ENCODE peak calls at places on chromosome 13, in five cellular contexts. One of them, this sample, is unnamed.

GRCh38 chr13:67231481-67231940 is 1.4 kb upstream of the PCDH9 start:
- DNase-seq in thoracic aorta: no peak
- DNase-seq in astrocyte of the spinal cord: no peak
- DNase-seq in GM12864: no peak
- DNase-seq in Peyer's patch: no peak
- DNase-seq in this sample: no peak

GRCh38 chr13:40193290-40194203 is 472.9 kb downstream of the FOXO1 start:
- DNase-seq in astrocyte of the spinal cord: no peak
- DNase-seq in thoracic aorta: peak; percentile 40
- DNase-seq in GM12864: no peak
- DNase-seq in Peyer's patch: no peak
- DNase-seq in this sample: no peak

GRCh38 chr13:94251801-94252200 is 227.7 kb downstream of the DCT start:
- DNase-seq in GM12864: no peak
- DNase-seq in Peyer's patch: no peak
- DNase-seq in thoracic aorta: no peak
- DNase-seq in astrocyte of the spinal cord: peak; percentile 67
- DNase-seq in this sample: no peak

GRCh38 chr13:32175943-32176342 is 139.2 kb downstream of the ZAR1L start:
- DNase-seq in thoracic aorta: no peak
- DNase-seq in astrocyte of the spinal cord: no peak
- DNase-seq in Peyer's patch: no peak
- DNase-seq in GM12864: no peak
- DNase-seq in this sample: no peak

GRCh38 chr13:75405976-75406703 is 75.8 kb downstream of the TBC1D4 start:
- DNase-seq in Peyer's patch: no peak
- DNase-seq in GM12864: no peak
- DNase-seq in astrocyte of the spinal cord: peak; percentile 63
- DNase-seq in thoracic aorta: no peak
- DNase-seq in this sample: no peak

GRCh38 chr13:90591927-90592268 is 755.6 kb upstream of the MIR17HG start:
- DNase-seq in astrocyte of the spinal cord: no peak
- DNase-seq in GM12864: no peak
- DNase-seq in thoracic aorta: no peak
- DNase-seq in Peyer's patch: no peak
- DNase-seq in this sample: no peak

GRCh38 chr13:83449666-83450395 is 432.4 kb downstream of the SLITRK1 start:
- DNase-seq in GM12864: no peak
- DNase-seq in astrocyte of the spinal cord: peak; percentile 58
- DNase-seq in Peyer's patch: no peak
- DNase-seq in thoracic aorta: no peak
- DNase-seq in this sample: no peak

GRCh38 chr13:52405767-52406494 is at the start of gene THSD1:
- DNase-seq in thoracic aorta: no peak
- DNase-seq in Peyer's patch: no peak
- DNase-seq in astrocyte of the spinal cord: peak; percentile 28
- DNase-seq in GM12864: no peak
- DNase-seq in this sample: peak; percentile 20

GRCh38 chr13:110971486-110971885 is 56.6 kb upstream of the ANKRD10 start:
- DNase-seq in astrocyte of the spinal cord: no peak
- DNase-seq in Peyer's patch: no peak
- DNase-seq in thoracic aorta: no peak
- DNase-seq in GM12864: no peak
- DNase-seq in this sample: no peak

GRCh38 chr13:61880576-61881283 is 465.1 kb upstream of the PCDH20 start:
- DNase-seq in Peyer's patch: no peak
- DNase-seq in thoracic aorta: no peak
- DNase-seq in GM12864: no peak
- DNase-seq in astrocyte of the spinal cord: peak; percentile 16
- DNase-seq in this sample: no peak

GRCh38 chr13:51534075-51534817 is 50.0 kb upstream of the WDFY2 start:
- DNase-seq in Peyer's patch: peak; percentile 56
- DNase-seq in thoracic aorta: no peak
- DNase-seq in astrocyte of the spinal cord: no peak
- DNase-seq in GM12864: no peak
- DNase-seq in this sample: peak; percentile 9

GRCh38 chr13:34179481-34179880 is 361.5 kb downstream of the RFC3 start:
- DNase-seq in GM12864: no peak
- DNase-seq in Peyer's patch: no peak
- DNase-seq in astrocyte of the spinal cord: peak; percentile 26
- DNase-seq in thoracic aorta: no peak
- DNase-seq in this sample: no peak

GRCh38 chr13:93249259-93249917 is 22.8 kb downstream of the GPC6 start:
- DNase-seq in Peyer's patch: no peak
- DNase-seq in astrocyte of the spinal cord: peak; percentile 94
- DNase-seq in GM12864: no peak
- DNase-seq in thoracic aorta: no peak
- DNase-seq in this sample: no peak

GRCh38 chr13:112063807-112064206 is 3.1 kb upstream of the SOX1 start:
- DNase-seq in Peyer's patch: no peak
- DNase-seq in GM12864: no peak
- DNase-seq in thoracic aorta: no peak
- DNase-seq in astrocyte of the spinal cord: no peak
- DNase-seq in this sample: no peak

DNA sequence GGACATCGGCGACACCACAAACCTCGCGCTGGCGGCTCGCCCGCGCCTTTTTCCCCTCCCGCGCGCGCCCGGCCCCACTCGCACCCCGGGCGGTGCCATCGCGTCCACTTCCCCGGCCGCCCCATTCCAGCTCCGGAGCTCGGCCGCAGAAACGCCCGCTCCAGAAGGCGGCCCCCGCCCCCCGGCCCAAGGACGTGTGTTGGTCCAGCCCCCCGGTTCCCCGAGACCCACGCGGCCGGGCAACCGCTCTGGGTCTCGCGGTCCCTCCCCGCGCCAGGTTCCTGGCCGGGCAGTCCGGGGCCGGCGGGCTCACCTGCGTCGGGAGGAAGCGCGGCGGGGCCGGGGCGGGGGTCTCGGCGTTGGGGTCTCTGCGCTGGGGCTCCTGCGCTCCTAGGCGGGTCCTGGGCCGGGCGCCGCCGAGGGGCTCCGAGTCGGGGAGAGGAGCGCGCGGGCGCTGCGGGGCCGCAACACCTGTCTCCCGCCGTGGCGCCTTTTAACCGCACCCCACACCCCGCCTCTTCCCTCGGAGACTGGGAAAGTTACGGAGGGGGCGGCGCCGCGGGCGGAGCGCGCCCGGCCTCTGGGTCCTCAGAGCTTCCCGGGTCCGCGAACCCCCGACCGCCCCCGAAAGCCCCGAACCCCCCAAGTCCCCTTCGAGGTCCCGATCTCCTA is at the start of gene GJB2:
- DNase-seq in astrocyte of the spinal cord: no peak
- DNase-seq in Peyer's patch: no peak
- DNase-seq in GM12864: no peak
- DNase-seq in thoracic aorta: no peak
- DNase-seq in this sample: no peak
- H3K4me3 ChIP-seq in astrocyte of the spinal cord: peak within 1 kb of the TSS; percentile 40
- H3K4me3 ChIP-seq in Peyer's patch: peak within 1 kb of the TSS; percentile 35
- H3K4me3 ChIP-seq in GM12864: peak within 1 kb of the TSS; percentile 38
- H3K4me3 ChIP-seq in thoracic aorta: peak within 1 kb of the TSS; percentile 75
- H3K4me3 ChIP-seq in this sample: peak within 1 kb of the TSS; percentile 60

GRCh38 chr13:76667551-76667950 is 218.7 kb downstream of the KCTD12 start:
- DNase-seq in Peyer's patch: no peak
- DNase-seq in thoracic aorta: no peak
- DNase-seq in astrocyte of the spinal cord: peak; percentile 64
- DNase-seq in GM12864: no peak
- DNase-seq in this sample: no peak
- TF ChIP-seq CTCF in Peyer's patch: peak; percentile 27
- TF ChIP-seq CTCF in thoracic aorta: no peak
- TF ChIP-seq CTCF in astrocyte of the spinal cord: peak; percentile 48
- TF ChIP-seq CTCF in GM12864: no peak
- TF ChIP-seq CTCF in this sample: no peak

DNA sequence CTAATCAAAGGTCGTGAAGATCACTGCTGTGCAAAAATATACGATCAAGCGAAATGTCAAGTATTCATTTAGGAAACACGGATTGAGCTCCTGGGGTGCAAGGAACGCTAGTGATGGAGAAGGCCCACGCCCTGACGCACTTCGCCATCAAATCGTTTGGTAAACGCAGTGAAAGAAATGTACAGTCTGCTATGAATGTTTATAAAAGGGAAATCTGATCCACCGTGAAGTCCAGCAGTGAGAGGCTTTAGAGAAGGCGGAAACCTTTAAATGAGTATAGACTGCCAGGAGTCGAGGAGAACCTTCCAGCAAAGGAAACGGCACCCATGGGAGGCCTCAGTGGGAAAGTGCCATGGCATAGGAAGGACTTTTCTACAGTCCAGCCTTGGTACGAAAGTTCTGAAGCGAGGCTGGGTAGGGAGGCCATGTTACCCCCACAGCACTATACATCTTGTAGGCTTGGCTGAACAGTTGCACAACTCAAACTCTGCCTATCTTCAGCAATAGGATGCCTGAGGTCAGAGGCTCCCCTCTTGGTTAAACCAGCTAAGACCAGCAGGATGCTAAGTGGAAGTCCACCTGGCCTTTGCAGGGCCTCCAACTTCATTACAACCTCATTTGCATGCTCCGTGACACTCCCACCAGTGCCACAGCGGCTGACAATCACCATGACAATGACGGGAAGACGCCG is 20.4 kb downstream of the PCID2 start:
- DNase-seq in Peyer's patch: no peak
- DNase-seq in thoracic aorta: no peak
- DNase-seq in astrocyte of the spinal cord: peak; percentile 88
- DNase-seq in GM12864: no peak
- DNase-seq in this sample: no peak
- H3K4me3 ChIP-seq in Peyer's patch: no peak overlapping the region
- H3K4me3 ChIP-seq in thoracic aorta: no peak overlapping the region
- H3K4me3 ChIP-seq in astrocyte of the spinal cord: no peak overlapping the region
- H3K4me3 ChIP-seq in GM12864: no peak overlapping the region
- H3K4me3 ChIP-seq in this sample: no peak overlapping the region

GRCh38 chr13:99955747-99956472 is 15.7 kb downstream of the ZIC5 start:
- DNase-seq in Peyer's patch: no peak
- DNase-seq in thoracic aorta: no peak
- DNase-seq in GM12864: no peak
- DNase-seq in astrocyte of the spinal cord: peak; percentile 51
- DNase-seq in this sample: no peak

GRCh38 chr13:99955107-99955746 is 16.3 kb downstream of the ZIC5 start:
- DNase-seq in astrocyte of the spinal cord: no peak
- DNase-seq in thoracic aorta: no peak
- DNase-seq in Peyer's patch: no peak
- DNase-seq in GM12864: no peak
- DNase-seq in this sample: no peak

GRCh38 chr13:99959127-99959529 is 12.4 kb downstream of the ZIC5 start:
- DNase-seq in thoracic aorta: no peak
- DNase-seq in GM12864: no peak
- DNase-seq in astrocyte of the spinal cord: no peak
- DNase-seq in Peyer's patch: no peak
- DNase-seq in this sample: no peak

GRCh38 chr13:99958402-99959126 is 13.0 kb downstream of the ZIC5 start:
- DNase-seq in Peyer's patch: no peak
- DNase-seq in GM12864: no peak
- DNase-seq in thoracic aorta: no peak
- DNase-seq in astrocyte of the spinal cord: no peak
- DNase-seq in this sample: no peak

GRCh38 chr13:99956473-99957349 is 14.9 kb downstream of the ZIC5 start:
- DNase-seq in Peyer's patch: no peak
- DNase-seq in GM12864: no peak
- DNase-seq in astrocyte of the spinal cord: no peak
- DNase-seq in thoracic aorta: no peak
- DNase-seq in this sample: no peak
- TF ChIP-seq CTCF in Peyer's patch: no peak
- TF ChIP-seq CTCF in GM12864: no peak
- TF ChIP-seq CTCF in astrocyte of the spinal cord: no peak
- TF ChIP-seq CTCF in thoracic aorta: no peak
- TF ChIP-seq CTCF in this sample: no peak

DNA sequence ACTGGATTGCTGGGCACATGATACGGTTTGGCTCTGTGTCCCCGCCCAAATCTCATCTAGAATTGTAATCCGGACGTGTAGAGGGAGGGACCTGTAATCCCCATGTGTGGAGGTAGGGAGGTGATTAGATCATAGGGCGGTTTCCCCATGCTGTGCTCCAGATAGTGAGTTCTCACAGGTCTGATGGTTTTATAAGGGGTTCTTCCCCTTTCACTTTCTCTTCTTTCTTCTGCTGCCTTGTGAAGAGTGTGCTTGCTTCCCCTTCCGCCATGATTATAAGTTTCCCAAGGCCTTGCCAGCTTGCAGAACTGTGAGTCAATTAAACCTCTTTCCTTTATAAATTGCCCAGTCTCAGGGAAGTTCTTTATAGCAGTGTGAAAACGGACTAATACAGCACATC is 32.6 kb upstream of the MTIF3 start:
- DNase-seq in thoracic aorta: no peak
- DNase-seq in GM12864: peak; percentile 87
- DNase-seq in astrocyte of the spinal cord: no peak
- DNase-seq in Peyer's patch: peak; percentile 63
- DNase-seq in this sample: peak; percentile 38
- H3K4me3 ChIP-seq in thoracic aorta: peak overlapping the region; percentile 33
- H3K4me3 ChIP-seq in GM12864: peak overlapping the region; percentile 3
- H3K4me3 ChIP-seq in astrocyte of the spinal cord: no peak overlapping the region
- H3K4me3 ChIP-seq in Peyer's patch: no peak overlapping the region
- H3K4me3 ChIP-seq in this sample: peak overlapping the region; percentile 2